ENCODE peak calls at places on chromosomes 11 and 22, in six cellular contexts. T is tibial nerve; C is stomach; B is cardiac fibroblast; U is CD8-positive, alpha-beta T cell; P is fibroblast of lung. X is an unnamed sample.

GRCh38 chr22:49838771-49839717 is 11.4 kb upstream of the BRD1 start:
- DNase-seq in U (peak), P (peak), B (no peak), C (no peak), T (no peak), X (peak)

GRCh38 chr11:17776213-17776875 is 41.8 kb downstream of the KCNC1 start:
- DNase-seq in T (no peak), C (no peak), U (no peak), B (no peak), P (no peak), X (no peak)

GRCh38 chr11:44366741-44367140 is 56.8 kb upstream of the ALX4 start:
- DNase-seq in P (no peak), C (no peak), B (no peak), T (no peak), U (no peak), X (no peak)

GRCh38 chr22:19923914-19924513 is 17.6 kb upstream of the COMT start:
- DNase-seq in B (no peak), T (no peak), C (no peak), P (no peak), U (no peak), X (no peak)

GRCh38 chr11:106461148-106461547 is 383.7 kb downstream of the AASDHPPT start:
- DNase-seq in U (no peak), C (no peak), B (no peak), P (no peak), T (no peak), X (no peak)

GRCh38 chr11:17476317-17477083 is at the start of gene ABCC8:
- DNase-seq in T (no peak), U (no peak), P (no peak), B (no peak), C (peak), X (no peak)

GRCh38 chr22:49760630-49761571 is 66.8 kb downstream of the BRD1 start:
- DNase-seq in C (peak), U (no peak), P (no peak), B (no peak), T (no peak), X (no peak)

GRCh38 chr22:29750559-29750958 is 16.2 kb downstream of the ZMAT5 start:
- DNase-seq in P (no peak), B (no peak), U (no peak), C (no peak), T (no peak), X (no peak)

GRCh38 chr11:65500262-65501004 is 1.6 kb downstream of the MALAT1 start:
- DNase-seq in U (no peak), C (no peak), T (no peak), B (peak), P (peak), X (peak)

GRCh38 chr11:128948583-128948982 is 5.9 kb upstream of the TP53AIP1 start:
- DNase-seq in U (no peak), P (no peak), B (no peak), T (no peak), C (no peak), X (peak)

GRCh38 chr11:112797653-112798293 is 163.4 kb upstream of the NCAM1 start:
- DNase-seq in C (peak), B (peak), T (no peak), U (no peak), P (peak), X (peak)

GRCh38 chr22:20750461-20751184 is 23.3 kb upstream of the SERPIND1 start:
- DNase-seq in P (peak), T (peak), C (peak), B (peak), U (peak), X (peak)

GRCh38 chr22:35918466-35918865 is 110.2 kb downstream of the RBFOX2 start:
- DNase-seq in C (no peak), U (no peak), T (no peak), P (no peak), B (peak), X (no peak)

GRCh38 chr11:68146010-68146540 is 24.9 kb upstream of the CHKA start:
- DNase-seq in C (peak), B (peak), U (no peak), P (no peak), T (peak), X (no peak)

GRCh38 chr11:119284344-119285157 is 32.4 kb downstream of the MCAM start:
- DNase-seq in U (no peak), B (peak), C (no peak), T (no peak), P (peak), X (peak)

GRCh38 chr11:131275580-131275979 is 94.8 kb upstream of the NTM start:
- DNase-seq in P (no peak), B (no peak), U (no peak), T (no peak), C (no peak), X (no peak)

GRCh38 chr11:46305295-46305694 is 27.8 kb downstream of the CREB3L1 start:
- DNase-seq in T (no peak), U (no peak), B (peak), P (no peak), C (no peak), X (peak)

GRCh38 chr11:90204832-90205646 is 17.8 kb downstream of the CHORDC1 start:
- DNase-seq in T (no peak), P (peak), B (peak), U (no peak), C (no peak), X (peak)

GRCh38 chr11:45662096-45662664 is 3.2 kb downstream of the CHST1 start:
- DNase-seq in C (no peak), P (no peak), T (no peak), U (no peak), B (no peak), X (no peak)

GRCh38 chr11:61082931-61083531 is 19.3 kb upstream of the CD5 start:
- DNase-seq in B (no peak), C (no peak), U (no peak), T (no peak), P (no peak), X (no peak)

GRCh38 chr22:50473855-50474671 is 772 bp downstream of the SBF1 start:
- DNase-seq in B (peak), U (no peak), P (peak), C (peak), T (no peak), X (peak)

GRCh38 chr11:36306888-36307287 is 10.8 kb downstream of the PRR5L start:
- DNase-seq in C (no peak), B (peak), U (no peak), T (no peak), P (peak), X (peak)

GRCh38 chr11:41784513-41785335 is 325.3 kb upstream of the LRRC4C start:
- DNase-seq in C (no peak), P (peak), B (no peak), T (no peak), U (no peak), X (no peak)

GRCh38 chr11:4123218-4123617 is 28.6 kb downstream of the RRM1 start:
- DNase-seq in C (no peak), T (no peak), P (no peak), U (no peak), B (no peak), X (peak)

GRCh38 chr11:5037926-5038325 is 8.4 kb upstream of the OR52J3 start:
- DNase-seq in B (no peak), T (no peak), C (no peak), P (no peak), U (no peak), X (no peak)

GRCh38 chr11:66388746-66389386 is 17.3 kb upstream of the SLC29A2 start:
- DNase-seq in P (peak), B (peak), T (peak), C (peak), U (peak), X (peak)

GRCh38 chr11:10808553-10809372 is at the start of gene EIF4G2:
- DNase-seq in T (peak), C (peak), B (peak), P (peak), U (peak), X (peak)

GRCh38 chr11:10806206-10806605 is 2.5 kb downstream of the EIF4G2 start:
- DNase-seq in T (no peak), C (no peak), U (no peak), B (no peak), P (no peak), X (no peak)

GRCh38 chr11:10807629-10808552 is 835 bp downstream of the EIF4G2 start:
- DNase-seq in T (peak), B (peak), U (peak), C (peak), P (peak), X (peak)

GRCh38 chr11:10805741-10806140 is 3.0 kb downstream of the EIF4G2 start:
- DNase-seq in P (no peak), T (no peak), C (no peak), B (no peak), U (no peak), X (no peak)

DNA sequence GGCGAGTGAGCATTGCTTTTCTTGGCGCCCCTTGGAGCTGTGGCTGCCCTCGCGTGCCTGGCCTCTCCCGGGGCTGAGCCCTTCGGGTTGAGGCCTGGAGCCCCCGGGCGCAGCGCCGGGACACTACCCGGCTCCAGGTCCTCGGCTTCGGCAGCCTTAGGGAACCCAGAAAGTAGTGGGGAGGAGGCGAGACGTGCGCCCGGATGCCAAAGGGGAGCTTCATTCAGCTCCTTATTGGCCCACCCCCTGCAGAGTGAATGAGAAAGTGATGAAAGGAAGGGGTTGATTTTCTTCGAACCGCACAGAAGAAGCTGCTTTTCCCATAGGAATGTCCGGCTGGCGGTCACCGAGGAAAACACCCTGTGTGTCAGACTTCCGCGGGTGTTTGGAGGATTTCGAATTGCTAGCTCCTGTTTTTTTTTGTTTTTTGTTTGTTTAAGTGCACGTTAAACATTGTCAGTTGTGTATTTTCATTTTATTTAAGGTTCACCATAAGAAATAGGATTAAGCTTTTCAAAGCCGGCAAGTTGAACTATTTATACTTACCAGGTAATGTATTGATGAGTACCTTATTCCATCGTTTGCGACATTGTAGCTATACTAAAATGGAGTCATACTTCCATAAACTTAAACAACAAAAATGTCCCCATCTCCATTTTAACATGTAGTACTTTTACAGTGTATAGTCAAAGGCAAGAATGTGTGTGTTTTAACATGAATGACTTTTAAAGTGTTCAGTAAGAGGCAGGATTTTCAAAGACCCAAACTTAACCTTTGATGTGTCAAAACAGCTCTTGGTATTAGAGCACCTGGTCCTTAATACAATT is 860 bp upstream of the EIF4G2 start:
- DNase-seq in C (no peak), U (no peak), B (peak), P (peak), T (peak), X (peak)
- H3K4me3 ChIP-seq in C (peak), U (peak), B (peak), P (peak), T (peak), X (peak)

GRCh38 chr22:43230571-43230970 is 43.6 kb upstream of the TTLL12 start:
- DNase-seq in T (no peak), B (no peak), P (no peak), U (no peak), C (no peak), X (no peak)

GRCh38 chr22:43226368-43226979 is 39.5 kb upstream of the TTLL12 start:
- DNase-seq in T (no peak), P (peak), B (peak), U (no peak), C (no peak), X (peak)

GRCh38 chr22:43227231-43227630 is 40.3 kb upstream of the TTLL12 start:
- DNase-seq in P (no peak), C (no peak), U (no peak), B (no peak), T (peak), X (no peak)

GRCh38 chr22:43228863-43229262 is 41.9 kb upstream of the TTLL12 start:
- DNase-seq in P (no peak), B (no peak), U (no peak), T (no peak), C (no peak), X (no peak)

GRCh38 chr22:43228330-43228729 is 41.4 kb upstream of the TTLL12 start:
- DNase-seq in T (no peak), C (peak), B (peak), P (no peak), U (no peak), X (peak)
- TF ChIP-seq CTCF in T (peak), C (no peak), B (peak), P (peak), U (no peak), X (peak)

GRCh38 chr22:37417737-37418348 is 9.4 kb downstream of the ELFN2 start:
- DNase-seq in U (no peak), T (no peak), C (no peak), B (no peak), P (no peak), X (no peak)

GRCh38 chr22:37418627-37419369 is 8.5 kb downstream of the ELFN2 start:
- DNase-seq in U (no peak), B (no peak), T (no peak), C (no peak), P (no peak), X (no peak)

GRCh38 chr22:37420656-37421467 is 6.4 kb downstream of the ELFN2 start:
- DNase-seq in C (no peak), B (peak), T (no peak), U (no peak), P (peak), X (peak)

GRCh38 chr22:37419916-37420655 is 7.2 kb downstream of the ELFN2 start:
- DNase-seq in U (no peak), C (no peak), T (no peak), P (peak), B (no peak), X (peak)

DNA sequence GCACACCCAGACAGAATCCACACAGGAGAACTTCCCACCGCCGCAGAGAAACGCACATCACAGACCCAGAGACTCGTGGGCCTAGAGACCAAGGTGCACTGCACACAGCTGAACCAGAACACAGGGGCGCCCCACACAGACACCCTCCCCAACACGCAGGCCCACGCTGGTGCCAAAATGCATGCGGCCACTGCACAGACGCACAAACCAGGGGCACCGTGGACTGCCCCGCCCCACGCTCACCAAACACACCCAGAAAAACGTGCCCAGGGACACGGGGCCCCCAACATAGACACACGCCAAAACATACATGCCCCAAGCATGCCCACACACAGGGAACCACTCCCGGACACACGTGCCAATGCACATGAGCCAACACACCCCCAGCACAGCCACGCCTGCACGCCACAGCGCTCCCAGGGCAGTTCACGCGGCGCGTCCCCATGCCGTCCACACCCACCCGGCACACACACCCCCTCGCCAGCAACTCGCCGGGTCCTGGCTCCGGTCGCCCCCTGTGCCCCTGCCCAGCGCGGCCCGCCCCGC is 7.8 kb downstream of the ELFN2 start:
- DNase-seq in C (no peak), T (no peak), P (no peak), U (no peak), B (no peak), X (no peak)
- H3K4me3 ChIP-seq in C (peak), T (peak), P (peak), U (peak), B (no peak), X (peak)

DNA sequence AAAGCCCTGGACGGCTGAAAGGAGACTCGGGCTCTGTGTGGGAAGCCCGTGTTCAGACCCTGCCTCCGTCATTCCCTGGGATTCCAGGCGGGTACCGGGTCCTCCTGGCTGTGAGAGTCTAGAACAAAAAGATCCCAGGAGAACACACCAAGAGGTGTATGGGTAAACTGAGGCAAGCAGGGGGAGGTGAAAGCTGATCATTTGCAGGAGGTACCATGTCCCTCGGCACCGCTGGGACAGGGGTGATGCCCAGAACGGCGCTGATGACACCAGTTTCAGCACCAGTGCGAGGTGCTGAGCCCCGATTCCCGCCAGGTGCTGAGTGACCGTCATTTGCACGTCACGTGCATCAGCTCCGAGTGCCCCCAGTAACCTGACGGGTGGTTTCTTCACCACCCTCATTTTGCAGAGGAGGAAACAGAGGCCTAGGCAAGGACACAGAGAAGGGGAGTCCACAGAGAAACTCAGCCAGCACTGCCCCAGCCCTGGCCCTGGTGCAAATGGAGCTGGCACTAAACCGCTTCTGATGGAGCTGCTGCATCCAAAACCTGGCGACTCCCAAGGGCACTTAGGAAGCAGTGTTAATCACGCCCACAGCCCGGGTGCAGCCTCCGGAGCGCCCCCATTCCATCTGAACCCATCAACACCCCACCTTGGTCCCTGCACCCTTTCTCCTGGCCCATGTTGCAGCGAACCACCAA is 16.8 kb downstream of the MACROD1 start:
- DNase-seq in C (no peak), U (no peak), T (no peak), P (no peak), B (no peak), X (no peak)
- TF ChIP-seq CTCF in C (no peak), U (peak), T (no peak), P (no peak), B (no peak), X (no peak)

GRCh38 chr11:117877120-117877784 is 794 bp upstream of the FXYD6 start:
- DNase-seq in T (no peak), P (no peak), U (no peak), C (no peak), B (peak), X (no peak)

GRCh38 chr11:117874910-117875396 is 1.5 kb downstream of the FXYD6 start:
- DNase-seq in C (no peak), P (no peak), U (no peak), T (no peak), B (no peak), X (no peak)

GRCh38 chr11:117875397-117876048 is 935 bp downstream of the FXYD6 start:
- DNase-seq in B (no peak), C (no peak), U (peak), P (no peak), T (no peak), X (no peak)

GRCh38 chr11:117876049-117876340 is 463 bp downstream of the FXYD6 start:
- DNase-seq in T (no peak), U (no peak), C (no peak), B (no peak), P (no peak), X (no peak)

DNA sequence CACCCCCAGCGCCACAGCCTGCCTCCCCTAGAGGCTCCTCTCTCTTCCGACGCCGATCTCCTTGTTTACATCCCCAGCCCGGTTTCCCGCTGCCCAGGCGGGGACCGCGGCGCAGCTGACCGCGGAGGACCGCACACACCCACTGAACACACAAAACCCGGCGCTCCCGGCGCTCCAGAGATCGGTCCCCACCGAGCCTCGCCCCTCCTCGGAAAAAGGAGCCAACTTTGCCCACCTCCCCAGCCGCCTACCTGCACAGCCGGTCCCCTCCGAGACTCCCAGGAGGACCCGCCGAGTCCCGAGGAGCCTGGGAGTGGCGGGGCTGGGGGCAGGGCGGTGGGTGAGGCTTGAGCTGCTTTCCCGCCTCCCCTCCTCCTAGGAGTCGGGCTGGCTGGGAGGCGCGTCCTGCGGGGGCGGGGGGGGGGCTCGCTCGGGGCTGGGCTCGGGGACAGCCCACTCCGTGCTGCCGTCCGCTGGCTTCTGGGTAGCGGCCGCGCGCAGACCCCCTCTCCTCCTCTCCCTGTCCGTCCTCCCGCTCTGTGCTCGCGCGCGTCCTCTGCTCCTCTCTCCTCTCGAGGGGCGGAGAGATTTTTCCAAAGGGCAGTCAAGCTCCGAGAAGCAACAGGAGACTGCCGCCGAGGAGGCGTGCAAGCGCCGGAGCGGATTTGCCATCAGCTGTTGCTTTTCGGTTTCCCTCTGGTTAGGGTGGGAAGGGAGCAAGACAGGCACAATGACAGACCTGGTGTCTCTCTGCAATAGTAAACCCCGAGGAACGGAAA is at the start of gene FXYD6:
- DNase-seq in B (peak), T (no peak), U (no peak), P (peak), C (no peak), X (no peak)
- H3K4me3 ChIP-seq in B (peak), T (peak), U (peak), P (peak), C (peak), X (no peak)

GRCh38 chr22:40642316-40642715 is 5.8 kb upstream of the MRTFA start:
- DNase-seq in B (no peak), U (no peak), T (no peak), C (no peak), P (no peak), X (no peak)
- TF ChIP-seq CTCF in B (no peak), U (no peak), T (no peak), C (no peak), P (no peak), X (no peak)

GRCh38 chr11:34451053-34451452 is 12.3 kb downstream of the CAT start:
- DNase-seq in P (no peak), B (no peak), T (no peak), C (no peak), U (no peak), X (no peak)
- H3K4me3 ChIP-seq in P (no peak), B (no peak), T (no peak), C (no peak), U (no peak), X (no peak)

X was measured in fibroblast of villous mesenchyme.